ENCODE peak calls at places on chromosome 15, in five cellular contexts. P is H1; R is heart left ventricle; K is CD8-positive, alpha-beta T cell; F is psoas muscle. A is an unnamed sample.

GRCh38 chr15:58016776-58017175 is 48.7 kb downstream of the ALDH1A2 start:
- DNase-seq in P (no peak), R (no peak), K (no peak), F (no peak), A (no peak)

GRCh38 chr15:51274956-51275355 is 63.4 kb downstream of the CYP19A1 start:
- DNase-seq in P (no peak), R (no peak), K (no peak), F (no peak), A (no peak)

GRCh38 chr15:101615986-101616848 is 36.0 kb downstream of the TM2D3 start:
- DNase-seq in P (peak; percentile 82), R (peak; percentile 60), K (no peak), F (peak; percentile 73), A (peak; percentile 49)

GRCh38 chr15:100111103-100112060 is 230.4 kb downstream of the ADAMTS17 start:
- DNase-seq in P (no peak), R (peak; percentile 78), K (no peak), F (peak; percentile 62), A (peak; percentile 76)

GRCh38 chr15:52109559-52110451 is 2.8 kb downstream of the BCL2L10 start:
- DNase-seq in P (no peak), R (no peak), K (no peak), F (no peak), A (no peak)

GRCh38 chr15:90902996-90903732 is at the start of gene MAN2A2:
- DNase-seq in P (peak; percentile 82), R (peak; percentile 65), K (peak; percentile 71), F (peak; percentile 71), A (no peak)

GRCh38 chr15:92979011-92979701 is 79.0 kb downstream of the CHD2 start:
- DNase-seq in P (no peak), R (no peak), K (no peak), F (no peak), A (no peak)

GRCh38 chr15:55694652-55695150 is 48.3 kb downstream of the PRTG start:
- DNase-seq in P (no peak), R (no peak), K (no peak), F (no peak), A (no peak)

GRCh38 chr15:68382286-68383007 is 49.5 kb downstream of the ITGA11 start:
- DNase-seq in P (peak; percentile 11), R (no peak), K (no peak), F (no peak), A (no peak)

GRCh38 chr15:99423186-99424130 is 142.3 kb upstream of the MEF2A start:
- DNase-seq in P (no peak), R (no peak), K (no peak), F (no peak), A (no peak)

GRCh38 chr15:88255496-88256171 is 905 bp downstream of the NTRK3 start:
- DNase-seq in P (peak; percentile 78), R (no peak), K (no peak), F (peak; percentile 51), A (peak; percentile 1)

GRCh38 chr15:73130830-73131229 is 78.6 kb downstream of the NEO1 start:
- DNase-seq in P (no peak), R (no peak), K (no peak), F (no peak), A (no peak)

GRCh38 chr15:73078722-73079121 is 26.5 kb downstream of the NEO1 start:
- DNase-seq in P (no peak), R (no peak), K (no peak), F (no peak), A (peak; percentile 59)

GRCh38 chr15:92882697-92883642 is 17.2 kb upstream of the CHD2 start:
- DNase-seq in P (no peak), R (peak; percentile 34), K (peak; percentile 52), F (peak; percentile 43), A (no peak)

GRCh38 chr15:48244923-48245322 is 38.8 kb downstream of the SLC12A1 start:
- DNase-seq in P (no peak), R (no peak), K (no peak), F (no peak), A (no peak)

GRCh38 chr15:78353093-78353492 is 12.9 kb downstream of the CRABP1 start:
- DNase-seq in P (no peak), R (no peak), K (no peak), F (no peak), A (no peak)

GRCh38 chr15:96296264-96296663 is 34.2 kb upstream of the NR2F2 start:
- DNase-seq in P (no peak), R (no peak), K (no peak), F (no peak), A (peak; percentile 94)

GRCh38 chr15:41695750-41696436 is 35.7 kb downstream of the MGA start:
- DNase-seq in P (no peak), R (peak; percentile 12), K (peak; percentile 52), F (no peak), A (peak; percentile 53)

GRCh38 chr15:52134502-52135144 is 22.0 kb upstream of the BCL2L10 start:
- DNase-seq in P (no peak), R (no peak), K (no peak), F (no peak), A (no peak)

GRCh38 chr15:29571728-29572454 is 250.4 kb downstream of the TJP1 start:
- DNase-seq in P (no peak), R (no peak), K (no peak), F (no peak), A (no peak)

GRCh38 chr15:70286110-70286806 is 188.5 kb upstream of the TLE3 start:
- DNase-seq in P (no peak), R (no peak), K (no peak), F (no peak), A (no peak)

GRCh38 chr15:45144775-45145174 is 15.0 kb downstream of the DUOX1 start:
- DNase-seq in P (no peak), R (no peak), K (no peak), F (no peak), A (no peak)

GRCh38 chr15:88395241-88395640 is 71.9 kb downstream of the MRPL46 start:
- DNase-seq in P (no peak), R (no peak), K (no peak), F (no peak), A (no peak)

GRCh38 chr15:41128174-41128902 is 12.3 kb upstream of the INO80 start:
- DNase-seq in P (no peak), R (no peak), K (no peak), F (no peak), A (no peak)

DNA sequence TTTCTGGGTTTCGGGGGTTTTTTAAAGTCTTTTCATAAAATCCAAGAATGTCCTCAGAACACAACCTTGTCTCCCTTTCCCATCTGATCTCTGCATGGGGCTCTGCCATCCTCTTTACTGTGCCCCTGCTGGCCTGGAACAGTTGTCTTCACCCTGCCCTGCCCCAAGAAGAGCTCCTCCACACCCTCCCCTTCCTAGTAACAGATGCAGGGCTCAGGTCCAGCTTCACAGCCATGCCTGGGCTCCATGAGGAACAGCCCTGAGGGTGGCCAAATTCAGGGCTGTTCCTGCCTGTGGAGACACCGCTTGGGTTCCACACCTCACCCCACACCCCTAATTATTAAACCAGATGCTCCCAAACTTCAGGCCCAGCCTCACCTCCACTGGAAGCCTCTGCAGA is 12.9 kb upstream of the ULK3 start:
- DNase-seq in P (no peak), R (no peak), K (no peak), F (no peak), A (no peak)
- H3K27ac ChIP-seq in P (no peak overlapping the region), R (no peak overlapping the region), K (no peak overlapping the region), F (peak overlapping the region; percentile 41), A (no peak overlapping the region)

GRCh38 chr15:81809543-81809942 is 236.3 kb downstream of the MEX3B start:
- DNase-seq in P (no peak), R (no peak), K (no peak), F (no peak), A (peak; percentile 2)

GRCh38 chr15:81814882-81815455 is 230.8 kb downstream of the MEX3B start:
- DNase-seq in P (no peak), R (no peak), K (no peak), F (no peak), A (no peak)

DNA sequence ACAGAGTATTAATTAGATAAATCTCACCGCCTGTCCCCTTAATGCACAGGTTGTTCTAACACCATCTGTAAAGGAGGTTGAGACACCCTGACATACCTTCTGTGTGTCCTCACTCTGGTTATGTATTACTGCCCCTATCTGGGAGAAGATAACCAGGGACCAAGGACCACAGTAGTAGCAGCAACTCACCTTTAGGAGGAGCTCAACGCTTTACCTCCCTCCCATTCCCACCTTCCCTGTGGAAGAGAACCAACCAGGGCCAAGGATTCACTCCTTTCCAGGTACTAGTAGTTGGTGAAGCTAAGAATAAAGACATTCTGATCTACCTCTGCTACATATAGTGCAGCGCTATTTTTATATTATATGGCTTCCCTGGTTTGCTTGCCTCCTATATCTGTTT is 232.6 kb downstream of the MEX3B start:
- DNase-seq in P (no peak), R (no peak), K (no peak), F (no peak), A (no peak)
- TF ChIP-seq CTCF in P (peak; percentile 86), R (peak; percentile 21), K (no peak), F (no peak), A (peak; percentile 38)

DNA sequence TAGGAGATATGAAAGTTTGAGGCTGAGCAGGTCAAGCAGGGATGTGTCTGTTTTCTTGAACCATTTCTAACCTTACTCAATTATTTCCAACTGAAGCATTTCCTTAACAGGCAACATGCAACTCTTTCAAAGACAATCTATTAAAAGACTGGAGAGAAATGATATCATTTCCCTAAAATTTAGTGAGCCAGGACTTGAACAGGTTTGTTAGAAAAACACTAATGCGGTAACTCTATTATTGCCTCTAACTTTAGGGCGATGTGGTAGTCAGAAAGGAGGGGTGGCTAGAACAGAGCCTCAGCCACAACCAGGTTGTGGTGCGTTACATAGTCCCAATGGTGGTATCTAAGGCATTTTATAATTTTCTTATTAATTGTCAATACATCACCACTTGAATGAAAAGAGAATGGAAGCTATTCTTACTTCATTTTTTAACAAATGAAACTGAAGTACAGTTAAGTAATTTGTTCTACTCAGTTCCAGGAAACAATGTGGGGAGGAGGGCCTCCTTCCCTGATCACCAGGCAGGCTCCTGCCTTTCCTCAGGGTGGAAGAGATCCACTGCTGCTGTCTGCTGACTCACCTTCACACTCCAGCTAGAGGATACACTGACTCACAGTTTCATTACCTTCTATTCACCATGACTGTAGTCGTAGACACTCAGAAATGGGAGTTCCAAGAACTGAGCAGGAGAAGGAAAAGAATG is 22.8 kb downstream of the MYO1E start:
- DNase-seq in P (no peak), R (peak; percentile 25), K (no peak), F (peak; percentile 37), A (peak; percentile 91)
- H3K27ac ChIP-seq in P (no peak overlapping the region), R (peak overlapping the region; percentile 24), K (no peak overlapping the region), F (peak overlapping the region; percentile 13), A (peak overlapping the region; percentile 64)

DNA sequence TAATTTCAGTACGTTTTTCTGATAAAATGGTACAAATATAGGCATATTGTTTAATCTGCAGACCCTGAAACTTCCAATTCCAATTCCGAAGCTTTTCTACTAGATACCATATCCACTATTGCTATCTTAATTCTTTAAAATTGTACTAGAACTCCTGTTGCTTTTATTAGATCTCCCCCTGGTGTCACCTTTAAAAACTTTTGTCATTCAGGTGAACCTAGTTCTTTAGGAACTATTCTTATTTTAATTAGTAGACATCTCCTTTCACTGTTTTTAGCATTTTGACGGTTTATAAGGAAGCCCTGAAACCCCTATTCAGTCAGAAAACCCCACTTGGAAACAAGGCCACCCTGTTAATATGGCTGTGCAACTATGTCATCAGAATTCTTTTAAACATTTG is 22.3 kb downstream of the C2CD4B start:
- DNase-seq in P (no peak), R (no peak), K (no peak), F (no peak), A (no peak)
- TF ChIP-seq CTCF in P (no peak), R (no peak), K (no peak), F (no peak), A (no peak)